ENCODE peak calls at places on chromosomes 5 and 9, in six cellular contexts. Y is AG08395, G is neural crest cell, F is HEK293T, B is uterus, X is astrocyte of the hippocampus. H is an unnamed sample.

GRCh38 chr5:74762599-74762998 is 4.3 kb downstream of the GFM2 start:
- DNase-seq in X (peak; percentile 72), G (no peak), Y (peak; percentile 47), F (no peak), B (no peak), H (no peak)

GRCh38 chr9:133488686-133489252 is 9.9 kb upstream of the SLC2A6 start:
- DNase-seq in Y (no peak), F (no peak), X (no peak), G (no peak), B (no peak), H (no peak)

GRCh38 chr5:27947088-27947487 is 908.7 kb upstream of the CDH9 start:
- DNase-seq in B (no peak), X (peak; percentile 72), G (no peak), F (no peak), Y (no peak), H (no peak)

GRCh38 chr9:115941561-115942315 is 211.9 kb upstream of the PAPPA start:
- DNase-seq in G (no peak), X (peak; percentile 35), F (no peak), B (no peak), Y (no peak), H (no peak)

GRCh38 chr5:173689171-173689676 is 72.8 kb upstream of the BOD1 start:
- DNase-seq in Y (no peak), X (no peak), B (no peak), G (peak; percentile 24), F (no peak), H (no peak)

GRCh38 chr9:24594234-24594850 is 48.6 kb upstream of the IZUMO3 start:
- DNase-seq in B (no peak), G (no peak), Y (no peak), F (no peak), X (no peak), H (no peak)

GRCh38 chr9:133539434-133539833 is 4.9 kb downstream of the ADAMTSL2 start:
- DNase-seq in Y (no peak), F (no peak), X (no peak), B (peak; percentile 46), G (no peak), H (no peak)

GRCh38 chr9:105901514-105902109 is 207.3 kb downstream of the TMEM38B start:
- DNase-seq in Y (no peak), B (no peak), G (peak; percentile 54), F (peak; percentile 66), X (peak; percentile 84), H (no peak)

GRCh38 chr5:15373151-15373550 is 126.8 kb upstream of the FBXL7 start:
- DNase-seq in X (no peak), F (no peak), Y (no peak), B (no peak), G (no peak), H (no peak)

GRCh38 chr9:22416692-22417060 is 29.9 kb upstream of the DMRTA1 start:
- DNase-seq in X (peak; percentile 6), B (no peak), Y (no peak), G (no peak), F (no peak), H (no peak)

GRCh38 chr5:125227333-125228075 is 481.1 kb upstream of the ZNF608 start:
- DNase-seq in X (no peak), Y (peak; percentile 4), G (peak; percentile 41), B (no peak), F (peak; percentile 62), H (no peak)

GRCh38 chr5:135310328-135310989 is 88.6 kb downstream of the MACROH2A1 start:
- DNase-seq in B (no peak), G (no peak), Y (peak; percentile 42), X (no peak), F (no peak), H (no peak)

GRCh38 chr5:61205013-61205412 is 42.7 kb upstream of the SMIM15 start:
- DNase-seq in B (no peak), F (no peak), X (no peak), G (no peak), Y (no peak), H (no peak)

GRCh38 chr5:77239126-77239741 is 28.8 kb downstream of the PDE8B start:
- DNase-seq in F (no peak), G (no peak), Y (peak; percentile 19), X (peak; percentile 9), B (no peak), H (no peak)

GRCh38 chr9:114098021-114098659 is 952 bp downstream of the KIF12 start:
- DNase-seq in X (peak; percentile 45), B (peak; percentile 26), Y (no peak), F (peak; percentile 81), G (no peak), H (no peak)

GRCh38 chr5:36066540-36067210 is at the start of gene UGT3A2:
- DNase-seq in Y (no peak), G (peak; percentile 12), F (peak; percentile 34), X (no peak), B (no peak), H (no peak)

GRCh38 chr5:78162253-78162862 is 132.1 kb downstream of the AP3B1 start:
- DNase-seq in G (peak; percentile 16), B (no peak), X (peak; percentile 39), Y (peak; percentile 3), F (peak; percentile 20), H (no peak)

GRCh38 chr5:95261369-95262175 is 23.3 kb downstream of the MCTP1 start:
- DNase-seq in G (no peak), F (peak; percentile 27), B (no peak), X (peak; percentile 36), Y (peak; percentile 28), H (peak; percentile 66)

GRCh38 chr5:172358345-172358744 is 74.8 kb upstream of the UBTD2 start:
- DNase-seq in B (no peak), Y (no peak), G (no peak), X (no peak), F (no peak), H (no peak)

GRCh38 chr5:155936520-155937406 is 390.2 kb upstream of the SGCD start:
- DNase-seq in G (no peak), X (no peak), F (no peak), Y (no peak), B (no peak), H (no peak)

GRCh38 chr5:148972396-148972795 is 90.5 kb downstream of the SH3TC2 start:
- DNase-seq in G (no peak), B (no peak), F (no peak), Y (no peak), X (no peak), H (no peak)

GRCh38 chr5:54732108-54732507 is 214.5 kb downstream of the SNX18 start:
- DNase-seq in G (no peak), B (no peak), F (no peak), Y (no peak), X (no peak), H (no peak)

GRCh38 chr5:91121347-91121993 is 261.6 kb downstream of the ARRDC3 start:
- DNase-seq in B (no peak), G (no peak), Y (no peak), F (no peak), X (no peak), H (no peak)

GRCh38 chr5:102901821-102902448 is 146.8 kb downstream of the PAM start:
- DNase-seq in F (no peak), B (no peak), X (peak; percentile 24), Y (no peak), G (no peak), H (no peak)

GRCh38 chr5:94731471-94731870 is 113.0 kb downstream of the SLF1 start:
- DNase-seq in Y (no peak), X (no peak), F (no peak), G (no peak), B (no peak), H (no peak)

GRCh38 chr9:129617167-129617566 is 3.7 kb downstream of the C9orf50 start:
- DNase-seq in B (no peak), F (no peak), X (peak; percentile 70), G (no peak), Y (peak; percentile 76), H (no peak)

GRCh38 chr9:25678147-25678666 is at the start of gene TUSC1:
- DNase-seq in Y (peak; percentile 87), X (peak; percentile 86), G (no peak), F (peak; percentile 74), B (peak; percentile 86), H (no peak)